ENCODE peak calls at places on chromosomes 7 and 10, in four cellular contexts. One of them, this sample, is unnamed.

GRCh38 chr7:141147482-141147881 is 73.6 kb downstream of the TMEM178B start:
- DNase-seq in HCT116: no peak
- DNase-seq in A549: no peak
- DNase-seq in neuronal stem cell: no peak
- DNase-seq in this sample: no peak

GRCh38 chr7:131071786-131072504 is 255.7 kb upstream of the MKLN1 start:
- DNase-seq in A549: peak; percentile 46
- DNase-seq in neuronal stem cell: no peak
- DNase-seq in HCT116: no peak
- DNase-seq in this sample: peak; percentile 72

GRCh38 chr7:72190919-72191318 is 221.2 kb downstream of the CALN1 start:
- DNase-seq in neuronal stem cell: no peak
- DNase-seq in A549: no peak
- DNase-seq in HCT116: no peak
- DNase-seq in this sample: no peak

GRCh38 chr7:45188736-45189135 is 31.1 kb downstream of the RAMP3 start:
- DNase-seq in neuronal stem cell: no peak
- DNase-seq in HCT116: no peak
- DNase-seq in A549: no peak
- DNase-seq in this sample: no peak

GRCh38 chr7:125661677-125662076 is 732.1 kb upstream of the POT1 start:
- DNase-seq in neuronal stem cell: no peak
- DNase-seq in A549: no peak
- DNase-seq in HCT116: no peak
- DNase-seq in this sample: no peak

GRCh38 chr10:71590786-71591350 is 128.7 kb downstream of the C10orf105 start:
- DNase-seq in A549: no peak
- DNase-seq in neuronal stem cell: no peak
- DNase-seq in HCT116: no peak
- DNase-seq in this sample: no peak

GRCh38 chr10:4450981-4451501 is 375.0 kb upstream of the AKR1E2 start:
- DNase-seq in HCT116: no peak
- DNase-seq in neuronal stem cell: no peak
- DNase-seq in A549: no peak
- DNase-seq in this sample: peak; percentile 81

GRCh38 chr7:100215895-100216294 is 3.9 kb upstream of the PVRIG start:
- DNase-seq in HCT116: no peak
- DNase-seq in A549: no peak
- DNase-seq in neuronal stem cell: no peak
- DNase-seq in this sample: no peak

GRCh38 chr7:95630702-95631458 is 34.6 kb upstream of the PDK4 start:
- DNase-seq in HCT116: no peak
- DNase-seq in neuronal stem cell: no peak
- DNase-seq in A549: no peak
- DNase-seq in this sample: peak; percentile 0

GRCh38 chr7:2405601-2406345 is 2.4 kb downstream of the CHST12 start:
- DNase-seq in A549: no peak
- DNase-seq in HCT116: no peak
- DNase-seq in neuronal stem cell: no peak
- DNase-seq in this sample: no peak

GRCh38 chr10:71754562-71754961 is 18.8 kb downstream of the VSIR start:
- DNase-seq in HCT116: no peak
- DNase-seq in neuronal stem cell: no peak
- DNase-seq in A549: no peak
- DNase-seq in this sample: no peak

GRCh38 chr10:80070068-80070467 is 8.4 kb upstream of the TMEM254 start:
- DNase-seq in HCT116: no peak
- DNase-seq in A549: no peak
- DNase-seq in neuronal stem cell: no peak
- DNase-seq in this sample: no peak

GRCh38 chr10:23951841-23952240 is 257.1 kb upstream of the KIAA1217 start:
- DNase-seq in neuronal stem cell: no peak
- DNase-seq in HCT116: no peak
- DNase-seq in A549: no peak
- DNase-seq in this sample: no peak

GRCh38 chr7:16648551-16648950 is 2.6 kb downstream of the BZW2 start:
- DNase-seq in HCT116: no peak
- DNase-seq in neuronal stem cell: no peak
- DNase-seq in A549: no peak
- DNase-seq in this sample: no peak

GRCh38 chr10:110511734-110512449 is 14.2 kb downstream of the DUSP5 start:
- DNase-seq in neuronal stem cell: no peak
- DNase-seq in A549: peak; percentile 48
- DNase-seq in HCT116: no peak
- DNase-seq in this sample: no peak

GRCh38 chr10:103823706-103824272 is 31.6 kb downstream of the SH3PXD2A start:
- DNase-seq in A549: no peak
- DNase-seq in neuronal stem cell: no peak
- DNase-seq in HCT116: no peak
- DNase-seq in this sample: peak; percentile 66

GRCh38 chr10:99926925-99927718 is 82.6 kb downstream of the DNMBP start:
- DNase-seq in A549: peak; percentile 34
- DNase-seq in neuronal stem cell: no peak
- DNase-seq in HCT116: no peak
- DNase-seq in this sample: no peak

GRCh38 chr10:124380256-124380995 is 38.3 kb downstream of the OAT start:
- DNase-seq in HCT116: no peak
- DNase-seq in A549: no peak
- DNase-seq in neuronal stem cell: no peak
- DNase-seq in this sample: no peak

GRCh38 chr7:33511735-33512134 is 382.4 kb downstream of the BBS9 start:
- DNase-seq in neuronal stem cell: no peak
- DNase-seq in A549: no peak
- DNase-seq in HCT116: no peak
- DNase-seq in this sample: no peak

GRCh38 chr7:2515424-2516193 is 4.0 kb upstream of the LFNG start:
- DNase-seq in HCT116: no peak
- DNase-seq in A549: no peak
- DNase-seq in neuronal stem cell: no peak
- DNase-seq in this sample: no peak

GRCh38 chr7:102317231-102318059 is 30.8 kb downstream of the SH2B2 start:
- DNase-seq in neuronal stem cell: no peak
- DNase-seq in A549: no peak
- DNase-seq in HCT116: no peak
- DNase-seq in this sample: no peak

GRCh38 chr10:115649217-115649616 is 556.1 kb downstream of the ATRNL1 start:
- DNase-seq in A549: no peak
- DNase-seq in neuronal stem cell: no peak
- DNase-seq in HCT116: no peak
- DNase-seq in this sample: no peak

GRCh38 chr10:53690556-53691240 is 918.1 kb upstream of the MBL2 start:
- DNase-seq in A549: no peak
- DNase-seq in neuronal stem cell: no peak
- DNase-seq in HCT116: no peak
- DNase-seq in this sample: no peak

GRCh38 chr7:117666019-117666418 is 186.2 kb downstream of the CFTR start:
- DNase-seq in neuronal stem cell: no peak
- DNase-seq in HCT116: peak; percentile 31
- DNase-seq in A549: peak; percentile 77
- DNase-seq in this sample: peak; percentile 21

GRCh38 chr10:110141747-110142625 is 65.4 kb upstream of the MXI1 start:
- DNase-seq in A549: no peak
- DNase-seq in neuronal stem cell: no peak
- DNase-seq in HCT116: no peak
- DNase-seq in this sample: no peak

GRCh38 chr10:10327934-10328333 is 689.7 kb upstream of the CELF2 start:
- DNase-seq in neuronal stem cell: no peak
- DNase-seq in A549: no peak
- DNase-seq in HCT116: no peak
- DNase-seq in this sample: no peak

GRCh38 chr10:43610636-43611035 is 4.4 kb downstream of the ZNF485 start:
- DNase-seq in neuronal stem cell: no peak
- DNase-seq in A549: no peak
- DNase-seq in HCT116: no peak
- DNase-seq in this sample: peak; percentile 56

GRCh38 chr10:43605850-43606322 is 352 bp upstream of the ZNF485 start:
- DNase-seq in neuronal stem cell: no peak
- DNase-seq in A549: no peak
- DNase-seq in HCT116: no peak
- DNase-seq in this sample: no peak

GRCh38 chr10:43606323-43607198 is at the start of gene ZNF485:
- DNase-seq in neuronal stem cell: peak; percentile 43
- DNase-seq in A549: peak; percentile 72
- DNase-seq in HCT116: peak; percentile 32
- DNase-seq in this sample: peak; percentile 45

GRCh38 chr10:43607199-43607573 is 948 bp downstream of the ZNF485 start:
- DNase-seq in HCT116: no peak
- DNase-seq in A549: no peak
- DNase-seq in neuronal stem cell: no peak
- DNase-seq in this sample: no peak
- H3K4me3 ChIP-seq in HCT116: peak overlapping the region; percentile 50
- H3K4me3 ChIP-seq in A549: peak overlapping the region; percentile 92
- H3K4me3 ChIP-seq in neuronal stem cell: peak overlapping the region; percentile 72
- H3K4me3 ChIP-seq in this sample: peak overlapping the region; percentile 69

DNA sequence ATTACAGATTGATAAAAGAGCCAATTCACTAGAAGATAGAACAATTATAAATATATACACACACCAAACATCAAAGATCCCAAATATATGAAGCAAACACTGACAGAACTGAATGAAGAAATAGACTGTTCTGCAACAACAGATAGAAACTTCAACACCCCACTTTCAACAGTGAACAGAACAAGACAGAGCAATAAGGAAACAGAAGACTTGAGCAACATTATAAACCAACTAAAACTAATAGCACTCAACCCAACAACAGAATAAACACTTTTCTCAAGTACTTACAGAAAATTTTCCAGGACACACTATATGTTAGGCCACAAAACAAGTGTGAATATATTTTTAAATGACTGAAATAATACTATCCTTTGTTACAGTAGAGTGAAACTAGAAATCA is 10.9 kb downstream of the CDCA7L start:
- DNase-seq in A549: no peak
- DNase-seq in HCT116: no peak
- DNase-seq in neuronal stem cell: no peak
- DNase-seq in this sample: no peak
- H3K4me2 ChIP-seq in A549: no peak overlapping the region
- H3K4me2 ChIP-seq in HCT116: no peak overlapping the region
- H3K4me2 ChIP-seq in neuronal stem cell: no peak overlapping the region
- H3K4me2 ChIP-seq in this sample: no peak overlapping the region

DNA sequence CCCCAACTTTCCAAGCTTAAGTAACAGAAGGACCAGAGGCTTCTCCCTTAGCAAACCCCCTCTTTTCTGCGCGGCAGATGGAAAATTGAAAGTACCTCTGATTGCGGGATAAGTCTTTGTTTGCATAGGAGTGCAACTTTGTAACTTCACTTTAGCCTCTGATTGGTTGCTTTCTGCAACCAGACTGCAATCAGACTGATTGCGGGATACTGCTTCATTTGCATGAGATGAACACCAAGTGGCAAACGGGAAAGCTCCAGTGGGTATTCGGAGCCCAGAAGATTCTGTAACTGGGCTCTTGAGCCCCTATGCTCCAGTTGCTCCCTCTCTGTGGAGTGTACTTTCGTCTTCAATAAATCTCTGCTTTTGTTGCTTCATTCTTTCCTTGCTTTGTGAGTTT is 260.6 kb downstream of the BAMBI start:
- DNase-seq in A549: no peak
- DNase-seq in neuronal stem cell: no peak
- DNase-seq in HCT116: no peak
- DNase-seq in this sample: no peak
- H3K4me3 ChIP-seq in A549: no peak overlapping the region
- H3K4me3 ChIP-seq in neuronal stem cell: no peak overlapping the region
- H3K4me3 ChIP-seq in HCT116: no peak overlapping the region
- H3K4me3 ChIP-seq in this sample: no peak overlapping the region

GRCh38 chr7:150384406-150385239 is 5.5 kb downstream of the ZNF775 start:
- DNase-seq in neuronal stem cell: no peak
- DNase-seq in A549: no peak
- DNase-seq in HCT116: no peak
- DNase-seq in this sample: no peak

GRCh38 chr7:150385240-150385830 is 6.2 kb downstream of the ZNF775 start:
- DNase-seq in A549: no peak
- DNase-seq in neuronal stem cell: no peak
- DNase-seq in HCT116: no peak
- DNase-seq in this sample: no peak

GRCh38 chr7:150382123-150382843 is 3.2 kb downstream of the ZNF775 start:
- DNase-seq in HCT116: no peak
- DNase-seq in A549: no peak
- DNase-seq in neuronal stem cell: no peak
- DNase-seq in this sample: no peak

GRCh38 chr7:150382844-150383225 is 3.7 kb downstream of the ZNF775 start:
- DNase-seq in neuronal stem cell: no peak
- DNase-seq in HCT116: no peak
- DNase-seq in A549: no peak
- DNase-seq in this sample: no peak

GRCh38 chr7:150383710-150384397 is 4.7 kb downstream of the ZNF775 start:
- DNase-seq in A549: no peak
- DNase-seq in neuronal stem cell: peak; percentile 94
- DNase-seq in HCT116: no peak
- DNase-seq in this sample: no peak
- H3K4me2 ChIP-seq in A549: no peak overlapping the region
- H3K4me2 ChIP-seq in neuronal stem cell: peak overlapping the region; percentile 45
- H3K4me2 ChIP-seq in HCT116: no peak overlapping the region
- H3K4me2 ChIP-seq in this sample: no peak overlapping the region

GRCh38 chr7:151732292-151732691 is 144.6 kb downstream of the PRKAG2 start:
- DNase-seq in neuronal stem cell: no peak
- DNase-seq in HCT116: no peak
- DNase-seq in A549: no peak
- DNase-seq in this sample: no peak

GRCh38 chr7:151735854-151736402 is 141.0 kb downstream of the PRKAG2 start:
- DNase-seq in neuronal stem cell: no peak
- DNase-seq in A549: no peak
- DNase-seq in HCT116: no peak
- DNase-seq in this sample: no peak

GRCh38 chr7:151732834-151733585 is 143.9 kb downstream of the PRKAG2 start:
- DNase-seq in neuronal stem cell: no peak
- DNase-seq in HCT116: no peak
- DNase-seq in A549: no peak
- DNase-seq in this sample: no peak

GRCh38 chr7:151736403-151736909 is 140.5 kb downstream of the PRKAG2 start:
- DNase-seq in neuronal stem cell: peak; percentile 51
- DNase-seq in HCT116: peak; percentile 65
- DNase-seq in A549: peak; percentile 84
- DNase-seq in this sample: peak; percentile 78

DNA sequence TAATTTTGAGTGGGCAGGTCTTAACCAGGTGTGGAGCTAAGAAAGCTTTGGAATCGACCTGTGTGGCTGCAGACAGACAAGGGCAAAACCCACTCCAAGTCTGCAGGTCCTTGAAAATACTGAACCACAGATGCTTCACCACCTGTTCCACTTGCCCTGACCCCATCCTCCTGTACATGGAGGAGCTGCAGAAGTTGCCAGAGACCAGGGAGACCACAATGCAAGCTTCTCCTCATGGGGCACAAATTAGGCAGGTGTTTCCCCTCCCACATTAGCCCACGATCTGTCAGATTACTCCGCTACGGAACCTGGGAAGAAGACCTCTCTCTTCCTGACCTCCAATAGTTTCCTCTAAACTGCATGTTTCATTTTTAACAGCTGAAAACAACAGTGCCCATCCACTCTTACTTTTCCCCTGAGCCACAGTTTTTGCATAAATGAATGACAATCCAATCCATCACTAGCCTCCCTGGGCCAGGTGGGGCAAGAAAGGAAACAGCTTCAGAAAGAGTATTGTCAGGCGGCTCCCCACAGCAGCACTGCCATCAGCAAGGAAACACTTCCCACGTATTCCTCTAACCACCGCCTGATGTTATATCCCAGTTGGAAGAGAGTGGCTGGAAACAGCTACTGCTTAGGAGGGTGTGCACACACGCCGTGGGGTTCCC is 141.6 kb downstream of the PRKAG2 start:
- DNase-seq in neuronal stem cell: no peak
- DNase-seq in A549: no peak
- DNase-seq in HCT116: no peak
- DNase-seq in this sample: no peak
- H3K4me3 ChIP-seq in neuronal stem cell: peak overlapping the region; percentile 45
- H3K4me3 ChIP-seq in A549: peak overlapping the region; percentile 46
- H3K4me3 ChIP-seq in HCT116: no peak overlapping the region
- H3K4me3 ChIP-seq in this sample: no peak overlapping the region

This sample was measured in mammary epithelial cell.